ENCODE peak calls at places on chromosomes 5 and 9, in eight cellular contexts. One of them, this sample, is unnamed.

GRCh38 chr9:93678199-93679019 is 102.0 kb downstream of the PHF2 start:
- DNase-seq in CD4-positive, CD25-positive, alpha-beta regulatory T cell: no peak
- DNase-seq in fibroblast of pulmonary artery: no peak
- DNase-seq in IMR-90: no peak
- DNase-seq in right lobe of liver: peak
- DNase-seq in astrocyte of the spinal cord: no peak
- DNase-seq in CD8-positive, alpha-beta T cell: peak
- DNase-seq in lower lobe of right lung: peak
- DNase-seq in this sample: no peak

GRCh38 chr5:98781520-98781919 is 8.1 kb downstream of the RGMB start:
- DNase-seq in CD4-positive, CD25-positive, alpha-beta regulatory T cell: no peak
- DNase-seq in fibroblast of pulmonary artery: no peak
- DNase-seq in IMR-90: no peak
- DNase-seq in right lobe of liver: no peak
- DNase-seq in astrocyte of the spinal cord: no peak
- DNase-seq in CD8-positive, alpha-beta T cell: no peak
- DNase-seq in lower lobe of right lung: no peak
- DNase-seq in this sample: no peak

GRCh38 chr9:115374724-115375268 is 256.8 kb upstream of the TNC start:
- DNase-seq in CD4-positive, CD25-positive, alpha-beta regulatory T cell: no peak
- DNase-seq in fibroblast of pulmonary artery: no peak
- DNase-seq in IMR-90: no peak
- DNase-seq in right lobe of liver: no peak
- DNase-seq in astrocyte of the spinal cord: no peak
- DNase-seq in CD8-positive, alpha-beta T cell: no peak
- DNase-seq in lower lobe of right lung: no peak
- DNase-seq in this sample: no peak

GRCh38 chr5:72841756-72842535 is 25.5 kb downstream of the TNPO1 start:
- DNase-seq in CD4-positive, CD25-positive, alpha-beta regulatory T cell: no peak
- DNase-seq in fibroblast of pulmonary artery: no peak
- DNase-seq in IMR-90: peak
- DNase-seq in right lobe of liver: no peak
- DNase-seq in astrocyte of the spinal cord: peak
- DNase-seq in CD8-positive, alpha-beta T cell: no peak
- DNase-seq in lower lobe of right lung: no peak
- DNase-seq in this sample: peak

GRCh38 chr5:108148715-108149139 is 233.2 kb downstream of the FBXL17 start:
- DNase-seq in CD4-positive, CD25-positive, alpha-beta regulatory T cell: no peak
- DNase-seq in fibroblast of pulmonary artery: peak
- DNase-seq in IMR-90: peak
- DNase-seq in right lobe of liver: no peak
- DNase-seq in astrocyte of the spinal cord: peak
- DNase-seq in CD8-positive, alpha-beta T cell: no peak
- DNase-seq in lower lobe of right lung: no peak
- DNase-seq in this sample: peak

GRCh38 chr9:106420511-106420944 is 442.4 kb upstream of the ZNF462 start:
- DNase-seq in CD4-positive, CD25-positive, alpha-beta regulatory T cell: no peak
- DNase-seq in fibroblast of pulmonary artery: no peak
- DNase-seq in IMR-90: no peak
- DNase-seq in right lobe of liver: no peak
- DNase-seq in astrocyte of the spinal cord: peak
- DNase-seq in CD8-positive, alpha-beta T cell: no peak
- DNase-seq in lower lobe of right lung: no peak
- DNase-seq in this sample: peak

GRCh38 chr9:79672891-79673290 is 101.1 kb downstream of the TLE4 start:
- DNase-seq in CD4-positive, CD25-positive, alpha-beta regulatory T cell: no peak
- DNase-seq in fibroblast of pulmonary artery: no peak
- DNase-seq in IMR-90: no peak
- DNase-seq in right lobe of liver: no peak
- DNase-seq in astrocyte of the spinal cord: no peak
- DNase-seq in CD8-positive, alpha-beta T cell: no peak
- DNase-seq in lower lobe of right lung: no peak
- DNase-seq in this sample: no peak

GRCh38 chr5:56443826-56444225 is 210.7 kb upstream of the ANKRD55 start:
- DNase-seq in CD4-positive, CD25-positive, alpha-beta regulatory T cell: no peak
- DNase-seq in fibroblast of pulmonary artery: no peak
- DNase-seq in IMR-90: no peak
- DNase-seq in right lobe of liver: no peak
- DNase-seq in astrocyte of the spinal cord: no peak
- DNase-seq in CD8-positive, alpha-beta T cell: no peak
- DNase-seq in lower lobe of right lung: no peak
- DNase-seq in this sample: no peak

GRCh38 chr9:1400983-1401382 is 350.8 kb downstream of the DMRT2 start:
- DNase-seq in CD4-positive, CD25-positive, alpha-beta regulatory T cell: no peak
- DNase-seq in fibroblast of pulmonary artery: no peak
- DNase-seq in IMR-90: no peak
- DNase-seq in right lobe of liver: no peak
- DNase-seq in astrocyte of the spinal cord: no peak
- DNase-seq in CD8-positive, alpha-beta T cell: no peak
- DNase-seq in lower lobe of right lung: no peak
- DNase-seq in this sample: no peak

GRCh38 chr5:69271376-69271775 is 36.7 kb downstream of the CDK7 start:
- DNase-seq in CD4-positive, CD25-positive, alpha-beta regulatory T cell: no peak
- DNase-seq in fibroblast of pulmonary artery: peak
- DNase-seq in IMR-90: peak
- DNase-seq in right lobe of liver: peak
- DNase-seq in astrocyte of the spinal cord: peak
- DNase-seq in CD8-positive, alpha-beta T cell: no peak
- DNase-seq in lower lobe of right lung: peak
- DNase-seq in this sample: peak

GRCh38 chr5:139404484-139404840 is 573 bp upstream of the SPATA24 start:
- DNase-seq in CD4-positive, CD25-positive, alpha-beta regulatory T cell: no peak
- DNase-seq in fibroblast of pulmonary artery: no peak
- DNase-seq in IMR-90: no peak
- DNase-seq in right lobe of liver: no peak
- DNase-seq in astrocyte of the spinal cord: no peak
- DNase-seq in CD8-positive, alpha-beta T cell: no peak
- DNase-seq in lower lobe of right lung: no peak
- DNase-seq in this sample: no peak

GRCh38 chr5:10552183-10553143 is 11.4 kb upstream of the ANKRD33B start:
- DNase-seq in CD4-positive, CD25-positive, alpha-beta regulatory T cell: no peak
- DNase-seq in fibroblast of pulmonary artery: no peak
- DNase-seq in IMR-90: peak
- DNase-seq in right lobe of liver: no peak
- DNase-seq in astrocyte of the spinal cord: peak
- DNase-seq in CD8-positive, alpha-beta T cell: no peak
- DNase-seq in lower lobe of right lung: no peak
- DNase-seq in this sample: peak

GRCh38 chr9:16627967-16628366 is 242.5 kb downstream of the BNC2 start:
- DNase-seq in CD4-positive, CD25-positive, alpha-beta regulatory T cell: no peak
- DNase-seq in fibroblast of pulmonary artery: peak
- DNase-seq in IMR-90: peak
- DNase-seq in right lobe of liver: no peak
- DNase-seq in astrocyte of the spinal cord: peak
- DNase-seq in CD8-positive, alpha-beta T cell: no peak
- DNase-seq in lower lobe of right lung: no peak
- DNase-seq in this sample: peak

GRCh38 chr9:77604316-77604715 is 43.8 kb downstream of the GNA14 start:
- DNase-seq in CD4-positive, CD25-positive, alpha-beta regulatory T cell: no peak
- DNase-seq in fibroblast of pulmonary artery: no peak
- DNase-seq in IMR-90: no peak
- DNase-seq in right lobe of liver: no peak
- DNase-seq in astrocyte of the spinal cord: no peak
- DNase-seq in CD8-positive, alpha-beta T cell: no peak
- DNase-seq in lower lobe of right lung: no peak
- DNase-seq in this sample: no peak

GRCh38 chr9:68781866-68782265 is 76.8 kb downstream of the PIP5K1B start:
- DNase-seq in CD4-positive, CD25-positive, alpha-beta regulatory T cell: no peak
- DNase-seq in fibroblast of pulmonary artery: no peak
- DNase-seq in IMR-90: no peak
- DNase-seq in right lobe of liver: no peak
- DNase-seq in astrocyte of the spinal cord: no peak
- DNase-seq in CD8-positive, alpha-beta T cell: no peak
- DNase-seq in lower lobe of right lung: no peak
- DNase-seq in this sample: no peak

GRCh38 chr5:131413605-131414559 is 150.0 kb downstream of the CDC42SE2 start:
- DNase-seq in CD4-positive, CD25-positive, alpha-beta regulatory T cell: no peak
- DNase-seq in fibroblast of pulmonary artery: no peak
- DNase-seq in IMR-90: no peak
- DNase-seq in right lobe of liver: no peak
- DNase-seq in astrocyte of the spinal cord: no peak
- DNase-seq in CD8-positive, alpha-beta T cell: no peak
- DNase-seq in lower lobe of right lung: no peak
- DNase-seq in this sample: no peak

DNA sequence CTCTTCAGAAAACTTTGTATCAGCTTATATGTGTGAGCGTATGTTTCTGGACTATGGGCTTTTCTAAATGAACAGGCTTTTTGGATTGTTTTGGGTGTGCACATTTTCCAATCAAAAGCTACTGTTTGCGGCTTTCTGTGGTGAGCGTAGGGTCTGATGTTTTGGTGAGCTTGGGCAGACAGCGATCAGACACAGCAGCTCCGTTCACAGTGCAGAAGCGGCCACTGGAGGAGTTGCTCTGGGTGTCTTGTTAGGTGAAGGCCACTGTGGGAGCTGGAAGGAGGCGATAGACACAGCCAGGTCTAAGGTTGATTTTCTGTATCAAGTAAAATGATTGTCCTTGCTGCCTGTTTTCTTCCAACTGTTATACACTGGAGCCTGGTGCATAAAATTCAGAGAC is 11.1 kb downstream of the PRRC2B start:
- DNase-seq in CD4-positive, CD25-positive, alpha-beta regulatory T cell: no peak
- DNase-seq in fibroblast of pulmonary artery: no peak
- DNase-seq in IMR-90: no peak
- DNase-seq in right lobe of liver: no peak
- DNase-seq in astrocyte of the spinal cord: no peak
- DNase-seq in CD8-positive, alpha-beta T cell: no peak
- DNase-seq in lower lobe of right lung: no peak
- DNase-seq in this sample: no peak
- H3K4me3 ChIP-seq in CD4-positive, CD25-positive, alpha-beta regulatory T cell: peak
- H3K4me3 ChIP-seq in fibroblast of pulmonary artery: no peak
- H3K4me3 ChIP-seq in IMR-90: no peak
- H3K4me3 ChIP-seq in right lobe of liver: no peak
- H3K4me3 ChIP-seq in astrocyte of the spinal cord: no peak
- H3K4me3 ChIP-seq in CD8-positive, alpha-beta T cell: peak
- H3K4me3 ChIP-seq in lower lobe of right lung: no peak
- H3K4me3 ChIP-seq in this sample: no peak

GRCh38 chr9:129173296-129174101 is 4.6 kb downstream of the IER5L start:
- DNase-seq in CD4-positive, CD25-positive, alpha-beta regulatory T cell: no peak
- DNase-seq in fibroblast of pulmonary artery: no peak
- DNase-seq in IMR-90: no peak
- DNase-seq in right lobe of liver: no peak
- DNase-seq in astrocyte of the spinal cord: no peak
- DNase-seq in CD8-positive, alpha-beta T cell: no peak
- DNase-seq in lower lobe of right lung: no peak
- DNase-seq in this sample: no peak
- H3K4me3 ChIP-seq in CD4-positive, CD25-positive, alpha-beta regulatory T cell: no peak
- H3K4me3 ChIP-seq in fibroblast of pulmonary artery: peak
- H3K4me3 ChIP-seq in IMR-90: peak
- H3K4me3 ChIP-seq in right lobe of liver: peak
- H3K4me3 ChIP-seq in astrocyte of the spinal cord: no peak
- H3K4me3 ChIP-seq in CD8-positive, alpha-beta T cell: peak
- H3K4me3 ChIP-seq in lower lobe of right lung: peak
- H3K4me3 ChIP-seq in this sample: peak

GRCh38 chr5:178371362-178372090 is 138.9 kb upstream of the PHYKPL start:
- DNase-seq in CD4-positive, CD25-positive, alpha-beta regulatory T cell: no peak
- DNase-seq in fibroblast of pulmonary artery: no peak
- DNase-seq in IMR-90: no peak
- DNase-seq in right lobe of liver: no peak
- DNase-seq in astrocyte of the spinal cord: no peak
- DNase-seq in CD8-positive, alpha-beta T cell: no peak
- DNase-seq in lower lobe of right lung: no peak
- DNase-seq in this sample: no peak
- H3K4me3 ChIP-seq in CD4-positive, CD25-positive, alpha-beta regulatory T cell: no peak
- H3K4me3 ChIP-seq in fibroblast of pulmonary artery: no peak
- H3K4me3 ChIP-seq in IMR-90: no peak
- H3K4me3 ChIP-seq in right lobe of liver: no peak
- H3K4me3 ChIP-seq in astrocyte of the spinal cord: no peak
- H3K4me3 ChIP-seq in CD8-positive, alpha-beta T cell: no peak
- H3K4me3 ChIP-seq in lower lobe of right lung: no peak
- H3K4me3 ChIP-seq in this sample: no peak

GRCh38 chr9:38651400-38652042 is 31.1 kb upstream of the ANKRD18A start:
- DNase-seq in CD4-positive, CD25-positive, alpha-beta regulatory T cell: no peak
- DNase-seq in fibroblast of pulmonary artery: no peak
- DNase-seq in IMR-90: no peak
- DNase-seq in right lobe of liver: no peak
- DNase-seq in astrocyte of the spinal cord: no peak
- DNase-seq in CD8-positive, alpha-beta T cell: no peak
- DNase-seq in lower lobe of right lung: no peak
- DNase-seq in this sample: no peak
- H3K4me3 ChIP-seq in CD4-positive, CD25-positive, alpha-beta regulatory T cell: no peak
- H3K4me3 ChIP-seq in fibroblast of pulmonary artery: no peak
- H3K4me3 ChIP-seq in IMR-90: no peak
- H3K4me3 ChIP-seq in right lobe of liver: no peak
- H3K4me3 ChIP-seq in astrocyte of the spinal cord: no peak
- H3K4me3 ChIP-seq in CD8-positive, alpha-beta T cell: no peak
- H3K4me3 ChIP-seq in lower lobe of right lung: no peak
- H3K4me3 ChIP-seq in this sample: no peak

This sample was measured in brain microvascular endothelial cell.